ENCODE peak calls at places on chromosomes 5 and 9, in seven cellular contexts. One of them, this sample, is unnamed.

GRCh38 chr9:79621916-79622575 is 50.3 kb downstream of the TLE4 start:
- DNase-seq in lung: no peak
- DNase-seq in choroid plexus epithelial cell: no peak
- DNase-seq in lower leg skin: no peak
- DNase-seq in GM12865: no peak
- DNase-seq in adrenal gland: no peak
- DNase-seq in GM06990: no peak
- DNase-seq in this sample: peak; percentile 18

GRCh38 chr9:21316860-21317259 is 11.7 kb upstream of the IFNA5 start:
- DNase-seq in lung: no peak
- DNase-seq in choroid plexus epithelial cell: no peak
- DNase-seq in lower leg skin: no peak
- DNase-seq in GM12865: no peak
- DNase-seq in adrenal gland: no peak
- DNase-seq in GM06990: no peak
- DNase-seq in this sample: no peak

GRCh38 chr5:93929146-93929545 is 187.7 kb upstream of the POU5F2 start:
- DNase-seq in lung: no peak
- DNase-seq in choroid plexus epithelial cell: peak; percentile 67
- DNase-seq in lower leg skin: no peak
- DNase-seq in GM12865: no peak
- DNase-seq in adrenal gland: no peak
- DNase-seq in GM06990: no peak
- DNase-seq in this sample: peak; percentile 46

GRCh38 chr9:120873512-120873911 is 3.5 kb downstream of the PHF19 start:
- DNase-seq in lung: no peak
- DNase-seq in choroid plexus epithelial cell: no peak
- DNase-seq in lower leg skin: no peak
- DNase-seq in GM12865: no peak
- DNase-seq in adrenal gland: no peak
- DNase-seq in GM06990: no peak
- DNase-seq in this sample: no peak

GRCh38 chr9:37566716-37567115 is 9.5 kb downstream of the FBXO10 start:
- DNase-seq in lung: no peak
- DNase-seq in choroid plexus epithelial cell: no peak
- DNase-seq in lower leg skin: no peak
- DNase-seq in GM12865: peak; percentile 64
- DNase-seq in adrenal gland: no peak
- DNase-seq in GM06990: peak; percentile 50
- DNase-seq in this sample: no peak

GRCh38 chr5:160166973-160167622 is 47.8 kb upstream of the PWWP2A start:
- DNase-seq in lung: no peak
- DNase-seq in choroid plexus epithelial cell: no peak
- DNase-seq in lower leg skin: no peak
- DNase-seq in GM12865: no peak
- DNase-seq in adrenal gland: peak; percentile 37
- DNase-seq in GM06990: no peak
- DNase-seq in this sample: peak; percentile 28

GRCh38 chr9:124078641-124079040 is 67.1 kb downstream of the LHX2 start:
- DNase-seq in lung: no peak
- DNase-seq in choroid plexus epithelial cell: peak; percentile 56
- DNase-seq in lower leg skin: no peak
- DNase-seq in GM12865: no peak
- DNase-seq in adrenal gland: no peak
- DNase-seq in GM06990: no peak
- DNase-seq in this sample: peak; percentile 76

GRCh38 chr9:5263568-5264218 is 32.5 kb downstream of the INSL4 start:
- DNase-seq in lung: no peak
- DNase-seq in choroid plexus epithelial cell: peak; percentile 63
- DNase-seq in lower leg skin: no peak
- DNase-seq in GM12865: peak; percentile 61
- DNase-seq in adrenal gland: no peak
- DNase-seq in GM06990: no peak
- DNase-seq in this sample: peak; percentile 32

GRCh38 chr5:124022966-124023365 is 511.0 kb downstream of the CSNK1G3 start:
- DNase-seq in lung: no peak
- DNase-seq in choroid plexus epithelial cell: no peak
- DNase-seq in lower leg skin: no peak
- DNase-seq in GM12865: no peak
- DNase-seq in adrenal gland: no peak
- DNase-seq in GM06990: no peak
- DNase-seq in this sample: no peak
- TF ChIP-seq CTCF in lung: no peak
- TF ChIP-seq CTCF in choroid plexus epithelial cell: no peak
- TF ChIP-seq CTCF in lower leg skin: no peak
- TF ChIP-seq CTCF in GM12865: no peak
- TF ChIP-seq CTCF in adrenal gland: no peak
- TF ChIP-seq CTCF in GM06990: no peak
- TF ChIP-seq CTCF in this sample: no peak

GRCh38 chr9:137067860-137068538 is 2.4 kb downstream of the SAPCD2 start:
- DNase-seq in lung: peak; percentile 84
- DNase-seq in choroid plexus epithelial cell: peak; percentile 83
- DNase-seq in lower leg skin: peak; percentile 96
- DNase-seq in GM12865: peak; percentile 93
- DNase-seq in adrenal gland: peak; percentile 78
- DNase-seq in GM06990: peak; percentile 77
- DNase-seq in this sample: peak; percentile 79

GRCh38 chr9:137070906-137071275 is 534 bp upstream of the SAPCD2 start:
- DNase-seq in lung: no peak
- DNase-seq in choroid plexus epithelial cell: no peak
- DNase-seq in lower leg skin: no peak
- DNase-seq in GM12865: no peak
- DNase-seq in adrenal gland: no peak
- DNase-seq in GM06990: no peak
- DNase-seq in this sample: no peak

GRCh38 chr9:137070201-137070905 is at the start of gene SAPCD2:
- DNase-seq in lung: peak; percentile 85
- DNase-seq in choroid plexus epithelial cell: peak; percentile 81
- DNase-seq in lower leg skin: peak; percentile 97
- DNase-seq in GM12865: peak; percentile 93
- DNase-seq in adrenal gland: peak; percentile 88
- DNase-seq in GM06990: peak; percentile 91
- DNase-seq in this sample: peak; percentile 85

GRCh38 chr9:137069508-137070071 is 767 bp downstream of the SAPCD2 start:
- DNase-seq in lung: no peak
- DNase-seq in choroid plexus epithelial cell: no peak
- DNase-seq in lower leg skin: peak; percentile 85
- DNase-seq in GM12865: no peak
- DNase-seq in adrenal gland: no peak
- DNase-seq in GM06990: no peak
- DNase-seq in this sample: no peak

DNA sequence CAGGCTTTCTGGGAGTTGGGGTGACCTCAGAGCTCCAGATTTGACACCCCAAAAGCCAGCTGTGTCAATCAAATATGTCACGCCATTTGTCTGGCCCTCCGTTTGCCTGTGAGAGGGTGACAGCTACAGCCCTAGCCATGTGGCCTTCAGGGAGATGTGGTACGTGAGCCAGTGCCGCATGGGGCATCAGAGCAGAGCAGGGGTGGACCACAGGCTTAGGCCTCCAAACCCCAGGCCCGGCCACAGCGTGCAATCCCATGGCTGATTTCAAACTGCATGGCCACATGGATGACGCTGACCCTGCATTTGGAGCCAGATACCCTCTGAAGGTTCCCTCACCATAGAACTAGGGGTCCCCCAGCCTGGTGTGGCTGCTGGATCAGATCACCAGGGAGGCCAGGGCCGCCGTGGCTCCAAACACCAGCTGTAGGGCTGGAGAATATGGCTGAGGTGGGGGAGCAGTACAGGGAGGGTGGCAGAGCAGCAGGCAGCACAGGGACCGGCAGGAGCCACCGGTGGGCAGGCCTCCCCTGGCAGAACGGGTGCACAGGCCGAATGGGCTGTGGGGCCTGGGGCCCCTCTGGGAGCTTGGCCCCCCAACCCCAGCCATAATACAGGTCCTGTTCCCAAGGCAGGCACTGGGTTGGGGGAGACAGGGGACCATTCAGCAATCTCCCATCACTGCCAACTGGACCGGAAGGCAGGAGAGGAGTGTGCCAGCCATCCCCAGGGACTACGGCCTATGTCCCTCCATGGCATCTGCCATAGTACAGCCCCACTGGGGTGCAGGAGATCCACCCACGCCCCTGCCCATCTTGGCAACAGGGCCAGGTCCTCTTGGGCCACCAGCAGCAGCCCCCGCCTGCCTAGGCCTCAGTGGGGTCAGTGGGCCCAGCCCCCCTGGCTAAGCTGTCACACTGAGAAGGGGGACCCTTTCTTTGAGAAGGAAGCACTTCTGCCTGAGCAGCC is 1.5 kb downstream of the SAPCD2 start:
- DNase-seq in lung: no peak
- DNase-seq in choroid plexus epithelial cell: no peak
- DNase-seq in lower leg skin: no peak
- DNase-seq in GM12865: no peak
- DNase-seq in adrenal gland: no peak
- DNase-seq in GM06990: no peak
- DNase-seq in this sample: no peak
- H3K4me3 ChIP-seq in lung: no peak overlapping the region
- H3K4me3 ChIP-seq in choroid plexus epithelial cell: no peak overlapping the region
- H3K4me3 ChIP-seq in lower leg skin: peak overlapping the region; percentile 7
- H3K4me3 ChIP-seq in GM12865: peak overlapping the region; percentile 61
- H3K4me3 ChIP-seq in adrenal gland: no peak overlapping the region
- H3K4me3 ChIP-seq in GM06990: peak overlapping the region; percentile 63
- H3K4me3 ChIP-seq in this sample: no peak overlapping the region

GRCh38 chr5:167261309-167262100 is 1029.9 kb upstream of the WWC1 start:
- DNase-seq in lung: no peak
- DNase-seq in choroid plexus epithelial cell: peak; percentile 7
- DNase-seq in lower leg skin: no peak
- DNase-seq in GM12865: peak; percentile 10
- DNase-seq in adrenal gland: no peak
- DNase-seq in GM06990: no peak
- DNase-seq in this sample: no peak
- TF ChIP-seq CTCF in lung: no peak
- TF ChIP-seq CTCF in choroid plexus epithelial cell: peak; percentile 47
- TF ChIP-seq CTCF in lower leg skin: no peak
- TF ChIP-seq CTCF in GM12865: peak; percentile 35
- TF ChIP-seq CTCF in adrenal gland: no peak
- TF ChIP-seq CTCF in GM06990: peak; percentile 17
- TF ChIP-seq CTCF in this sample: no peak

DNA sequence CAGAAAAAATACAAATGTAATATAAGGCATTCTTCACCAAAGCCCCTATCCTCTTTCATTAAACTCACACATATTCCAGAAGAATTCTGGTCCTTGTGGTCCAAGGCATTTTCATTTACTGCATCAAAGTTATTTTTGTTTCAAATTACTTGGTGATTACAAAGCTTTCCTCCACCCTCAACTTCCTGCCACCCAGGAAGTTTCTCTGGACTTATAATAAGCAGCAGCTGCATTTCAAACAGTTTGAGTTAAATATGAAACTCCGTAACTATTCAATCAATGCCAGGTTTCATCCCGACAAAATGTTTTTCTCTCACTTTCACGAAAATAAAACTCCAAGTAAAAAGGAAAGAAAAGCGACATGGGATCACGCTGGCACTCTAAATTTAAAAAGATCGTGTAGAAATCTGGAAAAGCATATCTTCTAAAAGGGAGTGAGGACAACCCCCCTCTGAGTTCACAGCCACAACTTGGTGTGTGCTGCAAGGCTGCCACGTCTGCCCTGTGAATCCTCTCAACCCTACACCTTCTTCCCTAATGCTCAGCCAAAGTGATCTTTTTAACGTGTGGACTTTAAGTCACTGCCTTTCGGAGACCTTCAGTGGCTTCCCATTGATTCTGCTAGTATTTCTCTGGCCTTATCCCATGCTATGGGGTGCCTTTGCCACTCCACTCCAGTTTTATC is 90.9 kb upstream of the CER1 start:
- DNase-seq in lung: no peak
- DNase-seq in choroid plexus epithelial cell: peak; percentile 60
- DNase-seq in lower leg skin: no peak
- DNase-seq in GM12865: no peak
- DNase-seq in adrenal gland: no peak
- DNase-seq in GM06990: no peak
- DNase-seq in this sample: peak; percentile 23
- H3K4me3 ChIP-seq in lung: no peak overlapping the region
- H3K4me3 ChIP-seq in choroid plexus epithelial cell: peak overlapping the region; percentile 43
- H3K4me3 ChIP-seq in lower leg skin: no peak overlapping the region
- H3K4me3 ChIP-seq in GM12865: no peak overlapping the region
- H3K4me3 ChIP-seq in adrenal gland: no peak overlapping the region
- H3K4me3 ChIP-seq in GM06990: no peak overlapping the region
- H3K4me3 ChIP-seq in this sample: no peak overlapping the region

GRCh38 chr5:177335701-177336065 is 15.8 kb downstream of the LMAN2 start:
- DNase-seq in lung: no peak
- DNase-seq in choroid plexus epithelial cell: no peak
- DNase-seq in lower leg skin: no peak
- DNase-seq in GM12865: no peak
- DNase-seq in adrenal gland: no peak
- DNase-seq in GM06990: no peak
- DNase-seq in this sample: no peak

GRCh38 chr5:177335043-177335700 is 16.3 kb downstream of the LMAN2 start:
- DNase-seq in lung: no peak
- DNase-seq in choroid plexus epithelial cell: no peak
- DNase-seq in lower leg skin: no peak
- DNase-seq in GM12865: no peak
- DNase-seq in adrenal gland: no peak
- DNase-seq in GM06990: no peak
- DNase-seq in this sample: no peak

GRCh38 chr5:177334155-177334551 is 17.3 kb downstream of the LMAN2 start:
- DNase-seq in lung: no peak
- DNase-seq in choroid plexus epithelial cell: no peak
- DNase-seq in lower leg skin: no peak
- DNase-seq in GM12865: no peak
- DNase-seq in adrenal gland: no peak
- DNase-seq in GM06990: no peak
- DNase-seq in this sample: no peak

GRCh38 chr5:177336603-177337494 is 14.6 kb downstream of the LMAN2 start:
- DNase-seq in lung: no peak
- DNase-seq in choroid plexus epithelial cell: no peak
- DNase-seq in lower leg skin: no peak
- DNase-seq in GM12865: no peak
- DNase-seq in adrenal gland: no peak
- DNase-seq in GM06990: no peak
- DNase-seq in this sample: no peak

GRCh38 chr5:177336112-177336511 is 15.4 kb downstream of the LMAN2 start:
- DNase-seq in lung: no peak
- DNase-seq in choroid plexus epithelial cell: no peak
- DNase-seq in lower leg skin: no peak
- DNase-seq in GM12865: no peak
- DNase-seq in adrenal gland: no peak
- DNase-seq in GM06990: no peak
- DNase-seq in this sample: peak; percentile 22
- TF ChIP-seq CTCF in lung: no peak
- TF ChIP-seq CTCF in choroid plexus epithelial cell: peak; percentile 17
- TF ChIP-seq CTCF in lower leg skin: no peak
- TF ChIP-seq CTCF in GM12865: peak; percentile 28
- TF ChIP-seq CTCF in adrenal gland: no peak
- TF ChIP-seq CTCF in GM06990: peak; percentile 49
- TF ChIP-seq CTCF in this sample: peak; percentile 30

GRCh38 chr5:124645396-124645795 is 101.0 kb downstream of the ZNF608 start:
- DNase-seq in lung: no peak
- DNase-seq in choroid plexus epithelial cell: no peak
- DNase-seq in lower leg skin: no peak
- DNase-seq in GM12865: peak; percentile 76
- DNase-seq in adrenal gland: no peak
- DNase-seq in GM06990: peak; percentile 31
- DNase-seq in this sample: no peak
- H3K4me3 ChIP-seq in lung: no peak overlapping the region
- H3K4me3 ChIP-seq in choroid plexus epithelial cell: no peak overlapping the region
- H3K4me3 ChIP-seq in lower leg skin: no peak overlapping the region
- H3K4me3 ChIP-seq in GM12865: no peak overlapping the region
- H3K4me3 ChIP-seq in adrenal gland: no peak overlapping the region
- H3K4me3 ChIP-seq in GM06990: no peak overlapping the region
- H3K4me3 ChIP-seq in this sample: no peak overlapping the region

GRCh38 chr5:81142108-81142507 is 91.0 kb upstream of the CKMT2 start:
- DNase-seq in lung: no peak
- DNase-seq in choroid plexus epithelial cell: no peak
- DNase-seq in lower leg skin: no peak
- DNase-seq in GM12865: no peak
- DNase-seq in adrenal gland: no peak
- DNase-seq in GM06990: no peak
- DNase-seq in this sample: no peak
- TF ChIP-seq CTCF in lung: no peak
- TF ChIP-seq CTCF in choroid plexus epithelial cell: no peak
- TF ChIP-seq CTCF in lower leg skin: no peak
- TF ChIP-seq CTCF in GM12865: no peak
- TF ChIP-seq CTCF in adrenal gland: no peak
- TF ChIP-seq CTCF in GM06990: no peak
- TF ChIP-seq CTCF in this sample: no peak